ENCODE peak calls at places on chromosomes 12 and 14, in seven cellular contexts. U is HCT116, Q is endothelial cell of umbilical vein, N is H1, B is spleen, S is stomach, L is transverse colon. D is an unnamed sample.

GRCh38 chr12:90027041-90027440 is 318.4 kb upstream of the ATP2B1 start:
- DNase-seq in U (no peak), Q (no peak), N (no peak), B (no peak), S (no peak), L (no peak), D (no peak)

GRCh38 chr12:80632835-80633234 is 74.6 kb upstream of the MYF6 start:
- DNase-seq in U (no peak), Q (no peak), N (peak; percentile 56), B (no peak), S (no peak), L (no peak), D (no peak)

GRCh38 chr12:116592116-116592637 is 33.0 kb downstream of the MAP1LC3B2 start:
- DNase-seq in U (no peak), Q (peak; percentile 43), N (no peak), B (peak; percentile 65), S (peak; percentile 84), L (peak; percentile 36), D (no peak)

GRCh38 chr12:7122876-7123769 is 5.6 kb downstream of the RBP5 start:
- DNase-seq in U (no peak), Q (peak; percentile 4), N (no peak), B (no peak), S (no peak), L (no peak), D (peak; percentile 51)

GRCh38 chr12:21169878-21170472 is 39.0 kb downstream of the SLCO1B1 start:
- DNase-seq in U (peak; percentile 37), Q (peak; percentile 64), N (peak; percentile 73), B (no peak), S (peak; percentile 51), L (peak; percentile 24), D (no peak)

GRCh38 chr14:65073605-65074201 is 28.6 kb downstream of the MAX start:
- DNase-seq in U (no peak), Q (no peak), N (no peak), B (no peak), S (peak; percentile 65), L (peak; percentile 84), D (no peak)

GRCh38 chr12:97404549-97404948 is 58.1 kb upstream of the RMST start:
- DNase-seq in U (peak; percentile 10), Q (peak; percentile 44), N (no peak), B (no peak), S (peak; percentile 32), L (no peak), D (no peak)

GRCh38 chr14:75344396-75344795 is 65.8 kb downstream of the FOS start:
- DNase-seq in U (no peak), Q (no peak), N (no peak), B (no peak), S (no peak), L (no peak), D (peak; percentile 2)

GRCh38 chr12:112116232-112117060 is 7.9 kb upstream of the NAA25 start:
- DNase-seq in U (peak; percentile 23), Q (peak; percentile 82), N (peak; percentile 47), B (peak; percentile 72), S (peak; percentile 69), L (peak; percentile 41), D (peak; percentile 70)

GRCh38 chr12:79547735-79548347 is 142.9 kb downstream of the PAWR start:
- DNase-seq in U (peak; percentile 34), Q (peak; percentile 95), N (peak; percentile 46), B (no peak), S (no peak), L (peak; percentile 43), D (no peak)

GRCh38 chr14:50714452-50715073 is 46.5 kb upstream of the SAV1 start:
- DNase-seq in U (peak; percentile 16), Q (peak; percentile 60), N (no peak), B (no peak), S (no peak), L (no peak), D (no peak)

GRCh38 chr14:27427796-27428195 is 830.0 kb upstream of the NOVA1 start:
- DNase-seq in U (no peak), Q (peak; percentile 23), N (no peak), B (no peak), S (no peak), L (no peak), D (no peak)

GRCh38 chr12:47356129-47356622 is 276.4 kb upstream of the AMIGO2 start:
- DNase-seq in U (no peak), Q (no peak), N (no peak), B (no peak), S (no peak), L (no peak), D (no peak)

GRCh38 chr12:51371295-51371953 is 19.8 kb downstream of the GALNT6 start:
- DNase-seq in U (peak; percentile 71), Q (peak; percentile 96), N (peak; percentile 75), B (no peak), S (peak; percentile 62), L (peak; percentile 15), D (peak; percentile 73)

GRCh38 chr14:56953884-56954283 is 143.6 kb upstream of the OTX2 start:
- DNase-seq in U (no peak), Q (peak; percentile 30), N (no peak), B (no peak), S (no peak), L (no peak), D (no peak)

GRCh38 chr12:56157201-56158028 is 744 bp upstream of the MYL6 start:
- DNase-seq in U (peak; percentile 70), Q (peak; percentile 90), N (peak; percentile 44), B (peak; percentile 88), S (peak; percentile 73), L (peak; percentile 81), D (peak; percentile 94)

GRCh38 chr14:55976219-55976618 is 142.0 kb upstream of the PELI2 start:
- DNase-seq in U (peak; percentile 4), Q (peak; percentile 37), N (no peak), B (no peak), S (peak; percentile 56), L (peak; percentile 83), D (no peak)

GRCh38 chr14:71117839-71118743 is 210.8 kb downstream of the PCNX1 start:
- DNase-seq in U (no peak), Q (no peak), N (peak; percentile 36), B (no peak), S (no peak), L (peak; percentile 55), D (no peak)

GRCh38 chr12:130146532-130146931 is 15.7 kb upstream of the FZD10 start:
- DNase-seq in U (no peak), Q (no peak), N (no peak), B (no peak), S (no peak), L (no peak), D (no peak)

GRCh38 chr12:70365648-70366518 is at the start of gene KCNMB4:
- DNase-seq in U (no peak), Q (peak; percentile 51), N (peak; percentile 75), B (peak; percentile 92), S (peak; percentile 49), L (peak; percentile 59), D (peak; percentile 80)

GRCh38 chr12:52873832-52874572 is 25.2 kb upstream of the KRT78 start:
- DNase-seq in U (peak; percentile 78), Q (peak; percentile 79), N (no peak), B (peak; percentile 85), S (peak; percentile 87), L (peak; percentile 91), D (peak; percentile 93)

GRCh38 chr12:122471324-122472226 is 29.2 kb downstream of the ZCCHC8 start:
- DNase-seq in U (peak; percentile 42), Q (peak; percentile 80), N (no peak), B (no peak), S (peak; percentile 22), L (no peak), D (no peak)

DNA sequence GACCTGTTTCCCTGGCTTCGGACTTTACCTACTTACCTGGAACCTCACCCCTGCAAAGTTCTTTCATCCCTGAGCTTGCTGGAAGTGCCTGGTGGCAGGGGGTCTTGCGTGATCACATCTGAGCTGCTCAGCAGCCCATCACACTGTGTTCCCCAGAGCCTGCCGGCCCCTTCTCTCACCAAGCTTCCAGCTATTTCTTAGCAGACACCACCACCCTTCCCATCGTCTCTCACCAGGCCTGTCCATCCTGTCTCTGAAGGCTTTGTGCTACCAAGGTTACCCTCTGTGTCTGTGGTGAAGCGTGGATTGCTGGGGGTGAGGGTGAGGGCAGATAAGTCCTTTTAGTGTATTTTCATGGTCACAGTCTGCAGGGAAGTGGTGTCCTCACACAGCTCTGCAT is 78.8 kb upstream of the NRXN3 start:
- DNase-seq in U (no peak), Q (no peak), N (no peak), B (no peak), S (no peak), L (no peak), D (no peak)
- TF ChIP-seq POLR2AphosphoS5 in U (no peak), Q (no peak), N (no peak), B (no peak), S (no peak), L (no peak), D (no peak)

DNA sequence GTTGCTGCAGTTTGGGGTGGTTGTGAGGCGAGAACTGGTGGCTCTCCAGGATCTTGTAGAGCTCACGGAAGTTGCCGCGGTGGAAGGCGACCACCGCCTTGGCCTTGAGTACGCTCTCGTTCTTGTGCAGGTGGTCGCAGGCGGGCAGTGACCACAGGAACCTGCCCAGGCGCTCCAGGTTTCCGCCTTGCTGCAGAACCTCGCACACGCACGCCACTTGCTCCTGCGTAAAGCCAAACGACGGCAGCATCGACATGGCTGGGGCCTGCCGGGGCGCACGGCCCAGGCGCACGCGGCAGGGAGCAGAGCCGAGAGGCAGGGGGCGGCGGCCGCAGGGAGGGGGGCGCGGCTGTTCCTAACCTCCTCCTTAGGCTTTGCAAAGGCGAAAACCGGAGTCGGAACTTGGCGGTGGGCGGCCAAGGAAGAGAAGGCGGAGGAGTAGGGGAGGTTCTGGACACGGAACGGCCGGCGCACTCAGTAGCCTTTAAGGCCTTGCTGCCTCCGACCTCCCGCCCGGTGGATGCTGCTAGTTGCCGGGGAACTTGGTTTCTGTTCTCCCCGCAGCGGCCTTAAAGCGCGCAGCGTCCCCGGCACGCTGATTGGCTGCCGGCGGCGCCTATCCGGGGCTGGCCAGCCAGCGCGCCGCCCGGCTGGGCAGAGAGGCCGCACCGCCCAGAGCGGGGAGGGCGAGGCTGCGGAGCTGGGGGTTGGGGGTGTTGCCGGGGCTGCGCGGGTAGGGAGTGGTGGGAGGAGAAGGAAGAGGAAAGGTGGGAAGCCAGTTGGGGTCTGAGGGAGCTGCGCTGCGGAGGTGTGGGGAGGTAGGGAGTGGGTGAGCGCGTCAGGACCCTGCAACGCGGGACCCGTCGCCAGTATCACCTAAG is at the start of gene SIX1:
- DNase-seq in U (peak; percentile 62), Q (peak; percentile 83), N (no peak), B (peak; percentile 80), S (peak; percentile 75), L (peak; percentile 48), D (no peak)
- TF ChIP-seq POLR2A in U (peak; percentile 37), Q (peak; percentile 57), N (no peak), B (no peak), S (no peak), L (no peak), D (no peak)

DNA sequence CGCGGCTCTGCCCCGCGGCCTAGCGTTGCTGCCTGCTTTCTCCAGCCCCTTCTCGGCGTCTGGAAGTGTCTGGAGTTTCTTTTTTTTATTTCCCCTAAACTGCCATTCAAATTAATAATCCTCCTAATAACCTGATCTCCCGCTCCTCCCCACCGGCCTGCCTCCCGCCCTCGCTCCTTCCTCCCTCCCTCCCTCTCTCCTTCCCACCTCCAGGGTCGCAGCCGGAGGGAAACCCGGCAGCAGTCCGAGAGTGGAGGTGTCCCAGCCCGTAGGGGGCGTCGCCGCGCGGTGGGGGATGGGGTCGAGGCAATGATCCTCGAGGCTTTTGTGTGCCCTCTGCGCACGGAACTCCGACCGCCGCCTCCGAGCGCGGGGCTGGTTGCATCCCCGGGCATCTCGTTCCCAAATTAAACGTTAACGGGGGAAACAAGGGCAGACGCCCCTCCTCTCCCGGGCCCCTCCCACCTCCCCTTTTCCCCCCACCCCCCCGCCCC is 1.1 kb upstream of the SOCS2 start:
- DNase-seq in U (peak; percentile 50), Q (peak; percentile 59), N (no peak), B (peak; percentile 90), S (peak; percentile 66), L (peak; percentile 78), D (peak; percentile 92)
- TF ChIP-seq POLR2AphosphoS5 in U (peak; percentile 70), Q (no peak), N (peak; percentile 17), B (no peak), S (peak; percentile 60), L (peak; percentile 36), D (peak; percentile 79)

GRCh38 chr12:57487597-57488396 is at the start of gene MARS1:
- DNase-seq in U (peak; percentile 94), Q (peak; percentile 95), N (peak; percentile 85), B (peak; percentile 98), S (peak; percentile 96), L (peak; percentile 96), D (peak; percentile 98)
- TF ChIP-seq POLR2A in U (peak; percentile 53), Q (peak; percentile 86), N (peak; percentile 97), B (no peak), S (no peak), L (peak; percentile 66), D (peak; percentile 47)

D was measured in sigmoid colon.